ENCODE peak calls at places on chromosome 12, in four cellular contexts. One of them, this sample, is unnamed.

GRCh38 chr12:131773582-131774221 is 54.5 kb upstream of the MMP17 start:
- DNase-seq in HCT116: no peak
- DNase-seq in GM12878: peak
- DNase-seq in GM23338: peak
- DNase-seq in this sample: no peak

GRCh38 chr12:132140918-132141841 is 2.9 kb downstream of the DDX51 start:
- DNase-seq in HCT116: no peak
- DNase-seq in GM12878: no peak
- DNase-seq in GM23338: no peak
- DNase-seq in this sample: no peak

GRCh38 chr12:51886021-51886710 is 1.7 kb upstream of the ANKRD33 start:
- DNase-seq in HCT116: no peak
- DNase-seq in GM12878: no peak
- DNase-seq in GM23338: peak
- DNase-seq in this sample: no peak

GRCh38 chr12:26150737-26151450 is 26.1 kb upstream of the BHLHE41 start:
- DNase-seq in HCT116: no peak
- DNase-seq in GM12878: no peak
- DNase-seq in GM23338: no peak
- DNase-seq in this sample: no peak

GRCh38 chr12:46874642-46875041 is 48.8 kb upstream of the SLC38A4 start:
- DNase-seq in HCT116: no peak
- DNase-seq in GM12878: no peak
- DNase-seq in GM23338: no peak
- DNase-seq in this sample: no peak

GRCh38 chr12:111406474-111407370 is 999 bp downstream of the SH2B3 start:
- DNase-seq in HCT116: no peak
- DNase-seq in GM12878: no peak
- DNase-seq in GM23338: no peak
- DNase-seq in this sample: no peak

GRCh38 chr12:48982397-48983080 is 4.4 kb downstream of the WNT1 start:
- DNase-seq in HCT116: no peak
- DNase-seq in GM12878: no peak
- DNase-seq in GM23338: no peak
- DNase-seq in this sample: no peak

GRCh38 chr12:40152783-40153383 is 47.0 kb upstream of the SLC2A13 start:
- DNase-seq in HCT116: peak
- DNase-seq in GM12878: no peak
- DNase-seq in GM23338: peak
- DNase-seq in this sample: peak

GRCh38 chr12:51923506-51924365 is 16.4 kb downstream of the ACVRL1 start:
- DNase-seq in HCT116: no peak
- DNase-seq in GM12878: no peak
- DNase-seq in GM23338: peak
- DNase-seq in this sample: no peak

GRCh38 chr12:3168775-3169221 is 91.6 kb downstream of the TSPAN9 start:
- DNase-seq in HCT116: peak
- DNase-seq in GM12878: no peak
- DNase-seq in GM23338: no peak
- DNase-seq in this sample: no peak

GRCh38 chr12:57127101-57127709 is 1.1 kb upstream of the LRP1 start:
- DNase-seq in HCT116: peak
- DNase-seq in GM12878: no peak
- DNase-seq in GM23338: peak
- DNase-seq in this sample: no peak

GRCh38 chr12:79251356-79251755 is 386.8 kb downstream of the SYT1 start:
- DNase-seq in HCT116: no peak
- DNase-seq in GM12878: no peak
- DNase-seq in GM23338: no peak
- DNase-seq in this sample: no peak

GRCh38 chr12:32837974-32838373 is 58.6 kb downstream of the PKP2 start:
- DNase-seq in HCT116: no peak
- DNase-seq in GM12878: no peak
- DNase-seq in GM23338: no peak
- DNase-seq in this sample: no peak

GRCh38 chr12:26239508-26240328 is 44.3 kb downstream of the SSPN start:
- DNase-seq in HCT116: peak
- DNase-seq in GM12878: no peak
- DNase-seq in GM23338: no peak
- DNase-seq in this sample: no peak

GRCh38 chr12:118979763-118980406 is 1.5 kb upstream of the SRRM4 start:
- DNase-seq in HCT116: peak
- DNase-seq in GM12878: no peak
- DNase-seq in GM23338: peak
- DNase-seq in this sample: peak

GRCh38 chr12:93638954-93639353 is 38.2 kb upstream of the CRADD start:
- DNase-seq in HCT116: no peak
- DNase-seq in GM12878: no peak
- DNase-seq in GM23338: no peak
- DNase-seq in this sample: no peak

GRCh38 chr12:53961025-53961761 is 6.5 kb downstream of the HOXC12 start:
- DNase-seq in HCT116: no peak
- DNase-seq in GM12878: no peak
- DNase-seq in GM23338: no peak
- DNase-seq in this sample: no peak

GRCh38 chr12:62799126-62799736 is 135.7 kb downstream of the PPM1H start:
- DNase-seq in HCT116: peak
- DNase-seq in GM12878: no peak
- DNase-seq in GM23338: peak
- DNase-seq in this sample: peak

GRCh38 chr12:28027328-28027727 is 54.8 kb upstream of the PTHLH start:
- DNase-seq in HCT116: no peak
- DNase-seq in GM12878: no peak
- DNase-seq in GM23338: no peak
- DNase-seq in this sample: no peak

GRCh38 chr12:80704430-80704829 is 3.0 kb upstream of the MYF6 start:
- DNase-seq in HCT116: no peak
- DNase-seq in GM12878: no peak
- DNase-seq in GM23338: no peak
- DNase-seq in this sample: no peak

GRCh38 chr12:76444408-76444984 is 96.3 kb upstream of the BBS10 start:
- DNase-seq in HCT116: no peak
- DNase-seq in GM12878: no peak
- DNase-seq in GM23338: no peak
- DNase-seq in this sample: no peak

GRCh38 chr12:26845057-26845666 is 12.2 kb upstream of the ITPR2 start:
- DNase-seq in HCT116: peak
- DNase-seq in GM12878: no peak
- DNase-seq in GM23338: peak
- DNase-seq in this sample: no peak

GRCh38 chr12:11553871-11554533 is 95.5 kb upstream of the ETV6 start:
- DNase-seq in HCT116: peak
- DNase-seq in GM12878: peak
- DNase-seq in GM23338: peak
- DNase-seq in this sample: peak

GRCh38 chr12:107111314-107111713 is 18.0 kb upstream of the CRY1 start:
- DNase-seq in HCT116: no peak
- DNase-seq in GM12878: no peak
- DNase-seq in GM23338: no peak
- DNase-seq in this sample: no peak

GRCh38 chr12:124024263-124024678 is 51.3 kb downstream of the ZNF664 start:
- DNase-seq in HCT116: no peak
- DNase-seq in GM12878: no peak
- DNase-seq in GM23338: no peak
- DNase-seq in this sample: no peak

GRCh38 chr12:108338915-108339657 is at the start of gene CMKLR1:
- DNase-seq in HCT116: no peak
- DNase-seq in GM12878: no peak
- DNase-seq in GM23338: peak
- DNase-seq in this sample: no peak
- TF ChIP-seq EZH2 in HCT116: no peak
- TF ChIP-seq EZH2 in GM12878: no peak
- TF ChIP-seq EZH2 in GM23338: no peak
- TF ChIP-seq EZH2 in this sample: no peak

DNA sequence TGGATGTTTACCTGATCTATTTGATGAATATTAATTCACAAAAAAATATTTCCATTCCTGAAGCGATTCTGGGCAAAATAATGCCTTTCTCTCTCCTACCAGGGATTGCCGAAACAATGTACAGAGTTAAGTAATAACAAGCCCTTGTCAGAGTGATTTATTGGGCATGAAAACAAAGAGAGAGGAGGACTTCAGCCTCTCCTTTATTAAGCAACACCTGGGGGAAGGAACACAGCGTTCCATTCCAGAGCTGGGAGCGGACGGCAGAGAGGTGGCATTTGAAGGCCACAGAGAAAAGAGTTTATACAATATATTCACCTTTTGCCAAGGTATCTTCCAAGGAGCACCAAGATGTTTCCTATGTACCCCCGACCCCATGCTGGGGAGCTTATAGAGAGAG is 165.8 kb downstream of the KSR2 start:
- DNase-seq in HCT116: no peak
- DNase-seq in GM12878: no peak
- DNase-seq in GM23338: no peak
- DNase-seq in this sample: no peak
- TF ChIP-seq POLR2AphosphoS5 in HCT116: no peak
- TF ChIP-seq POLR2AphosphoS5 in GM12878: no peak
- TF ChIP-seq POLR2AphosphoS5 in GM23338: no peak
- TF ChIP-seq POLR2AphosphoS5 in this sample: no peak

GRCh38 chr12:128995619-128996018 is 142.3 kb downstream of the GLT1D1 start:
- DNase-seq in HCT116: no peak
- DNase-seq in GM12878: no peak
- DNase-seq in GM23338: no peak
- DNase-seq in this sample: no peak
- TF ChIP-seq EZH2 in HCT116: no peak
- TF ChIP-seq EZH2 in GM12878: no peak
- TF ChIP-seq EZH2 in GM23338: no peak
- TF ChIP-seq EZH2 in this sample: no peak

DNA sequence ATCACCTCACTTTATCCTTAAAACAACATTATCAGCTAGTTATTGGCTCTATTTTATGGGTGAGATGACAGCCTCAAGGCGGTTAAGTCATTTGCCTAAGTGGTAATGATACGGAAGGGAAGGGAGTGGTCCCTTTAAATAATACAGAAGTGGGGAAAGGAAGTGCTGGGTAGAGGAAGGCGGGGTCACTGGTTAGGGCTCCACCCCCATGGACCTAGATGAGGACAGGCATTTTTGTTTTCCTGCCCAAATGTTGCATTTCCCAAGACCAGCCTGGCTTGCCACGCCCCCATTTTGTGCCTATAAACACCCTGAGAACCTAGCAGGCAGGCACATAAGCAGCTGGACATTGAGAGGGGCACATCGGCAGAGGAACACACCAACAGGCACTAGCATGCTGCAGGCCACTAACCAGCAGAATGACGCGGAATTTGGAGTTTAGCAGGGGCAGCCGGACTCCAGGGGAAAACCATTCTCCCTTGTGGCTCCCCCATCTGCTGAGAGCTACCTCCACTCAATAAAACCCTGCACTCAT is 100.9 kb downstream of the EPS8 start:
- DNase-seq in HCT116: peak
- DNase-seq in GM12878: no peak
- DNase-seq in GM23338: peak
- DNase-seq in this sample: no peak
- TF ChIP-seq POLR2AphosphoS5 in HCT116: peak
- TF ChIP-seq POLR2AphosphoS5 in GM12878: no peak
- TF ChIP-seq POLR2AphosphoS5 in GM23338: peak
- TF ChIP-seq POLR2AphosphoS5 in this sample: no peak

GRCh38 chr12:122789637-122790036 is 15.3 kb downstream of the CCDC62 start:
- DNase-seq in HCT116: no peak
- DNase-seq in GM12878: no peak
- DNase-seq in GM23338: no peak
- DNase-seq in this sample: no peak
- TF ChIP-seq EZH2 in HCT116: no peak
- TF ChIP-seq EZH2 in GM12878: no peak
- TF ChIP-seq EZH2 in GM23338: no peak
- TF ChIP-seq EZH2 in this sample: no peak

This sample was measured in SK-N-MC.